ENCODE peak calls at places on chromosome X, in nine cellular contexts. X, T, S, L, N, C, O, F and Y are unnamed samples.

GRCh38 chrX:150364347-150365050 is 1.4 kb downstream of the MAMLD1 start:
- DNase-seq in X (no peak), T (no peak), S (no peak), L (no peak), N (no peak), C (no peak), O (peak), F (no peak), Y (no peak)

GRCh38 chrX:93985621-93986020 is 311.6 kb downstream of the FAM133A start:
- DNase-seq in X (no peak), T (no peak), S (no peak), L (no peak), N (no peak), C (no peak), O (no peak), F (no peak), Y (no peak)

GRCh38 chrX:25648790-25649189 is 489.4 kb upstream of the MAGEB18 start:
- DNase-seq in X (no peak), T (no peak), S (no peak), L (no peak), N (no peak), C (no peak), O (no peak), F (no peak), Y (no peak)

GRCh38 chrX:120794525-120794975 is 81.1 kb downstream of the CT47B1 start:
- DNase-seq in X (no peak), T (no peak), S (no peak), L (no peak), N (no peak), C (no peak), O (no peak), F (no peak), Y (no peak)

GRCh38 chrX:130523460-130524394 is 121.9 kb downstream of the RBMX2 start:
- DNase-seq in X (peak), T (no peak), S (peak), L (no peak), N (no peak), C (no peak), O (peak), F (no peak), Y (peak)

GRCh38 chrX:13223868-13224555 is 95.8 kb downstream of the ATXN3L start:
- DNase-seq in X (no peak), T (no peak), S (no peak), L (no peak), N (peak), C (no peak), O (no peak), F (peak), Y (no peak)

GRCh38 chrX:46204721-46205422 is 340.3 kb downstream of the ZNF674 start:
- DNase-seq in X (no peak), T (no peak), S (no peak), L (no peak), N (no peak), C (no peak), O (no peak), F (no peak), Y (no peak)

GRCh38 chrX:139538907-139539593 is 8.5 kb downstream of the F9 start:
- DNase-seq in X (no peak), T (no peak), S (no peak), L (no peak), N (no peak), C (no peak), O (no peak), F (no peak), Y (no peak)

GRCh38 chrX:132041016-132041415 is 17.9 kb downstream of the STK26 start:
- DNase-seq in X (no peak), T (no peak), S (no peak), L (peak), N (no peak), C (no peak), O (no peak), F (no peak), Y (no peak)

GRCh38 chrX:31871989-31872388 is 800.1 kb upstream of the FTHL17 start:
- DNase-seq in X (no peak), T (no peak), S (no peak), L (no peak), N (no peak), C (no peak), O (no peak), F (no peak), Y (no peak)

GRCh38 chrX:46317158-46317557 is 228.1 kb downstream of the ZNF674 start:
- DNase-seq in X (no peak), T (no peak), S (no peak), L (no peak), N (no peak), C (no peak), O (no peak), F (no peak), Y (no peak)

GRCh38 chrX:66028936-66029335 is 10.9 kb downstream of the VSIG4 start:
- DNase-seq in X (no peak), T (no peak), S (no peak), L (no peak), N (no peak), C (no peak), O (no peak), F (no peak), Y (no peak)

GRCh38 chrX:136865270-136866168 is 15.0 kb downstream of the RBMX start:
- DNase-seq in X (no peak), T (no peak), S (no peak), L (no peak), N (no peak), C (no peak), O (no peak), F (no peak), Y (no peak)

GRCh38 chrX:1554469-1555210 is 17.7 kb upstream of the P2RY8 start:
- DNase-seq in X (no peak), T (no peak), S (no peak), L (no peak), N (no peak), C (peak), O (peak), F (no peak), Y (no peak)

GRCh38 chrX:31969714-31970113 is 897.9 kb upstream of the FTHL17 start:
- DNase-seq in X (no peak), T (no peak), S (no peak), L (no peak), N (no peak), C (no peak), O (no peak), F (no peak), Y (no peak)